ENCODE peak calls at places on chromosomes 11 and 22, in four cellular contexts. Y, O, Z and B are unnamed samples. For H3K9me3, the result is how much of the 10 kb centered on the place peaks cover.

GRCh38 chr11:12127206-12127898 is 17.0 kb downstream of the MICAL2 start:
- DNase-seq in Z (no peak), Y (no peak), O (no peak), B (no peak)

GRCh38 chr22:19855504-19856409 is 1.1 kb upstream of the GNB1L start:
- DNase-seq in O (peak), Y (peak), Z (peak), B (peak)

GRCh38 chr11:126355926-126356897 is 726 bp downstream of the ST3GAL4 start:
- DNase-seq in Z (peak), O (peak), Y (peak), B (no peak)

GRCh38 chr11:82680252-82680651 is 53.4 kb downstream of the FAM181B start:
- DNase-seq in Y (no peak), O (peak), Z (peak), B (no peak)

GRCh38 chr22:28538922-28539321 is 140.7 kb downstream of the TTC28 start:
- DNase-seq in Y (no peak), Z (no peak), O (no peak), B (no peak)

GRCh38 chr11:111735262-111736116 is 30.7 kb downstream of the PPP2R1B start:
- DNase-seq in O (peak), Z (peak), Y (peak), B (peak)

GRCh38 chr11:1888811-1889526 is 2.7 kb downstream of the PRR33 start:
- DNase-seq in Z (no peak), Y (peak), O (no peak), B (no peak)

GRCh38 chr11:66708701-66709100 is 20.3 kb downstream of the SPTBN2 start:
- DNase-seq in O (no peak), Z (no peak), Y (no peak), B (peak)

GRCh38 chr11:2924821-2925675 is 4.2 kb downstream of the PHLDA2 start:
- DNase-seq in Y (no peak), Z (no peak), O (peak), B (peak)

GRCh38 chr11:69342588-69343330 is 48.8 kb downstream of the MYEOV start:
- DNase-seq in O (peak), Y (no peak), Z (no peak), B (peak)

GRCh38 chr11:123580557-123581275 is 73.7 kb downstream of the SCN3B start:
- DNase-seq in O (peak), Z (peak), Y (peak), B (peak)

GRCh38 chr22:17724678-17725464 is 49.4 kb downstream of the BID start:
- DNase-seq in Z (no peak), O (no peak), Y (no peak), B (no peak)

DNA sequence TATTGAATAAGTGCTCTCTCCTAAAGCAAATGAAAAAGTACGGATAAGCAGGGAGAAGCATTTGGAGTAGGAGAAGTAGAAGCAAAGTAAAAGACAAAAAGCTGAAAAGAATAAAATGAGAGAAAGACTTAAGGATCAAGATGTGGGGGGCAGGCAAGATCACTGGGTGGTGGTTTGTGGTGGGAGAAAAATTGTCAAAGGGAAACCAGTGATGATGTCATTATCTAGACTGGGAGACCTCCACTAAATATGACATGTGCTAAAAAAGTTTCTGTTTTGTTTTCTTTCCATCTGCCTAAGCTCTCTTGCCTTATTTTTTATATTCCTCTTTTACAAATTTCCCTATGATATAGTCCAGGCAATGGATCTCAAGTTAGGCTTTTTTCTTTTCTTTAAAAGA is 14.8 kb upstream of the MAML2 start:
- DNase-seq in Y (no peak), O (no peak), Z (no peak), B (no peak)
- H3K27ac ChIP-seq in Y (no peak), O (no peak), Z (no peak), B (no peak)

GRCh38 chr11:104490182-104490581 is 326.2 kb upstream of the PDGFD start:
- DNase-seq in Z (no peak), Y (no peak), O (no peak), B (no peak)
- H3K9me3 ChIP-seq in Z (under half), Y (under half), O (under half), B (under half)

DNA sequence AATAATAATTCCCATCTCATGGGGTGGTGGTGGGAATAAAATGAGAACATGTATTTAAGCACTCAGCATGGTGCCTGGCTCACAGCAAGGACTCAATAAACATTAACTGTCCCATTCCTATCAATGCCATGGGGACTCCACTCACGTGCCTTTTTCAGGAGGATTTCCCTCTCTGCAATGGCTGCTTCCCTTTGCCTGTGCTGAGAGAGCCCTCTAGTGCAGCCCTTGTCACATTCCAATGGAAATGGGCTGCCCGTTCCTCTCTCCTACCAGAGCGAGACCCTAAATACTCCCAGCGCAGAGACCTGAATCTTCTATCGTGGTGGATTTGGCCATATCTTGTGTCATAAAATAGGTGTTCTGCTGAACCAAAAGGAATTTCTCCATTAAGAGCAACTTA is 621.5 kb upstream of the B3GAT1 start:
- DNase-seq in Z (peak), Y (no peak), O (no peak), B (no peak)
- TF ChIP-seq CTCF in Z (peak), Y (peak), O (no peak), B (no peak)

DNA sequence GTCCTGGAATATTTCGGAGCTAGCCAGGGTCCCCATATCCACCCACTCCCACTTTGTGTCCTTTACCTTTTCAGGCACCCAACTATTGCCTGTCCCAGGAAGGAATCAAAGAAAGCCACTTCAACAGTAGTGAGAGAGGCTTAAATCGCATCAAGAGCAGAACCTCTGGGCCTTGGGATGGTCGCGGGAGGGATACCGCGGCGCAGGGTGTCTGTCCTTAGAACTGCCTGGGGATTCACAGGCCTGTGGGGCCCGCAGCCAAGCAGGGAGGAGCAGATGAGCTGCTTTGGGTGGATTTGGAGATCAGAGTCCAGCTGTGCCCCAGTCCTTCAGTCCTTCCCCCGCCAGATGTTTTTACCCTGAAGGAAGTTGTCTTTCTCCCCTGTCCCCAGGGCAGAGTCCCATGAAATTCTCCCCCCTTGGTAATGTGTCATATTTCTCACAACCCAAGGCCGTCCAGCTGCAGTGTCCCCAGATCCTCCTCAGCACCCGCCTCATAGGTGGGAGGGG is 13.5 kb downstream of the SLCO2B1 start:
- DNase-seq in Y (peak), O (no peak), Z (no peak), B (no peak)
- H3K27ac ChIP-seq in Y (no peak), O (no peak), Z (no peak), B (no peak)

GRCh38 chr22:47570851-47571250 is 808.4 kb downstream of the TBC1D22A start:
- DNase-seq in Y (no peak), Z (no peak), O (no peak), B (no peak)

GRCh38 chr22:47575291-47575690 is 812.8 kb downstream of the TBC1D22A start:
- DNase-seq in O (peak), Y (no peak), Z (no peak), B (no peak)

GRCh38 chr22:47571616-47572015 is 809.2 kb downstream of the TBC1D22A start:
- DNase-seq in Z (no peak), O (no peak), Y (no peak), B (no peak)

GRCh38 chr22:47572443-47572842 is 810.0 kb downstream of the TBC1D22A start:
- DNase-seq in Z (no peak), O (no peak), Y (no peak), B (no peak)

GRCh38 chr22:47574551-47574950 is 812.1 kb downstream of the TBC1D22A start:
- DNase-seq in O (no peak), Y (no peak), Z (no peak), B (no peak)
- H3K9me3 ChIP-seq in O (under half), Y (under half), Z (under half), B (under half)

GRCh38 chr22:20858615-20859416 is at the start of the genes PI4KA and SNAP29:
- DNase-seq in Y (peak), Z (peak), O (peak), B (peak)
- TF ChIP-seq CTCF in Y (no peak), Z (no peak), O (no peak), B (no peak)